ENCODE peak calls at places on chromosome 7, in five cellular contexts. Q is GM10248; I is choroid plexus epithelial cell; U is CD8-positive, alpha-beta T cell; B is type B pancreatic cell. C is an unnamed sample.

GRCh38 chr7:106448346-106448991 is 163.7 kb upstream of the NAMPT start:
- DNase-seq in Q (no peak), U (no peak), B (no peak), I (no peak), C (no peak)

GRCh38 chr7:37899712-37900247 is 16.8 kb downstream of the SFRP4 start:
- DNase-seq in Q (no peak), U (no peak), B (no peak), I (no peak), C (no peak)

GRCh38 chr7:78734626-78735025 is 718.8 kb downstream of the MAGI2 start:
- DNase-seq in B (no peak), U (no peak), Q (no peak), I (peak), C (no peak)

GRCh38 chr7:24500599-24501451 is 72.4 kb upstream of the PALS2 start:
- DNase-seq in I (no peak), U (no peak), Q (no peak), B (no peak), C (no peak)

GRCh38 chr7:74033372-74034311 is 5.7 kb downstream of the ELN start:
- DNase-seq in B (no peak), U (no peak), I (peak), Q (no peak), C (no peak)

GRCh38 chr7:31408120-31408729 is 67.7 kb upstream of the NEUROD6 start:
- DNase-seq in I (peak), B (no peak), U (no peak), Q (no peak), C (no peak)

GRCh38 chr7:1242129-1242572 is 9.5 kb downstream of the UNCX start:
- DNase-seq in B (no peak), I (no peak), Q (no peak), U (no peak), C (no peak)

GRCh38 chr7:107492875-107493274 is 23.0 kb downstream of the GPR22 start:
- DNase-seq in U (no peak), I (no peak), B (no peak), Q (no peak), C (no peak)

GRCh38 chr7:54785261-54785660 is 26.2 kb upstream of the SEC61G start:
- DNase-seq in B (no peak), U (no peak), Q (no peak), I (no peak), C (no peak)

GRCh38 chr7:116571037-116571436 is 46.2 kb downstream of the CAV1 start:
- DNase-seq in I (peak), B (no peak), U (no peak), Q (no peak), C (no peak)

GRCh38 chr7:17774248-17774647 is 166.0 kb downstream of the SNX13 start:
- DNase-seq in U (no peak), I (peak), B (no peak), Q (no peak), C (no peak)

GRCh38 chr7:110889363-110889762 is 201.6 kb upstream of the LRRN3 start:
- DNase-seq in Q (no peak), B (no peak), U (no peak), I (no peak), C (no peak)

GRCh38 chr7:31043035-31043434 is 9.1 kb upstream of the ADCYAP1R1 start:
- DNase-seq in B (no peak), I (no peak), U (no peak), Q (no peak), C (no peak)

GRCh38 chr7:131400833-131401593 is 73.3 kb downstream of the MKLN1 start:
- DNase-seq in U (no peak), B (no peak), Q (no peak), I (peak), C (no peak)

GRCh38 chr7:74373536-74373935 is 80.2 kb upstream of the GTF2IRD1 start:
- DNase-seq in I (no peak), Q (no peak), B (no peak), U (no peak), C (no peak)

GRCh38 chr7:156603004-156603403 is 37.6 kb upstream of the RNF32 start:
- DNase-seq in U (no peak), B (no peak), Q (no peak), I (no peak), C (no peak)

GRCh38 chr7:26428571-26428970 is 136.9 kb downstream of the SNX10 start:
- DNase-seq in B (no peak), I (no peak), U (no peak), Q (no peak), C (no peak)

GRCh38 chr7:26423436-26423835 is 131.8 kb downstream of the SNX10 start:
- DNase-seq in U (no peak), Q (no peak), I (no peak), B (no peak), C (no peak)

GRCh38 chr7:26422761-26423160 is 131.1 kb downstream of the SNX10 start:
- DNase-seq in Q (no peak), B (no peak), U (no peak), I (no peak), C (no peak)

GRCh38 chr7:26429168-26429567 is 137.5 kb downstream of the SNX10 start:
- DNase-seq in B (no peak), I (no peak), Q (no peak), U (no peak), C (no peak)

GRCh38 chr7:26426096-26426495 is 134.4 kb downstream of the SNX10 start:
- DNase-seq in B (no peak), U (no peak), I (no peak), Q (no peak), C (no peak)
- TF ChIP-seq CTCF in B (no peak), U (no peak), I (no peak), Q (no peak), C (no peak)

DNA sequence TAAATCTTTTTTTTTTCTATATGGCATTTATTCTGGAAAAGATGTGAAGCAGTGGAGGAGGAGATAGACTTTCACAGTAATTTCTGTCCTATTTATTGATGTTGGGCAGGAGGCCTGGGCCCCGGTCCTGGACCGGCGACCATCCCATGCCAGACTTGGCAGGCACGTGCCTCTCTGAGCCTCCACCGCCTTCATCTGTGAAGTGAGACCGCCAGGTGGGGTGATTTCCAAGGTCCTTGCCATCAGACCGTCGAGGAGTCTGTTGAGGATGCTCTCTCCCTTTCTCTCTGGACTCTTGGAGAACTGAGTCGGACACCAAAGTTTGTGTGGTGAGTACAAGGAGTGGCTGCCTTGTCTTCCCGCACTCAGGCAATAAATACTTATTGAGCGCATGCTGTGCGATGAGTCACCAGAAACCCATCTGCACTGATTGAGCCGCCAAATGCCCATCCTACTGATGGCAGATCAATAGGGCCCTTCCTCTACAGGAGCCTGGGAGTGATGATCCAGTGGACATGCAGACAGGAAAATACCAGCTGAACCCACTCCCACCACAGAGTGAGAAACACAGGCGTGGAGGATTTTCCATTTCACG is 11.3 kb upstream of the PRKAG2 start:
- DNase-seq in U (no peak), I (no peak), B (no peak), Q (no peak), C (no peak)
- TF ChIP-seq CTCF in U (no peak), I (no peak), B (no peak), Q (no peak), C (no peak)

GRCh38 chr7:128381161-128381821 is 19.8 kb upstream of the PRRT4 start:
- DNase-seq in Q (no peak), B (no peak), U (no peak), I (no peak), C (peak)
- TF ChIP-seq CTCF in Q (peak), B (peak), U (peak), I (peak), C (peak)

GRCh38 chr7:56107954-56108258 is 1.6 kb upstream of the CHCHD2 start:
- DNase-seq in B (no peak), I (no peak), U (no peak), Q (no peak), C (no peak)

GRCh38 chr7:56106108-56107073 is at the start of gene CHCHD2:
- DNase-seq in B (peak), U (peak), Q (peak), I (peak), C (peak)

GRCh38 chr7:56099653-56100052 is 6.6 kb downstream of the CHCHD2 start:
- DNase-seq in U (no peak), I (no peak), Q (no peak), B (no peak), C (no peak)

GRCh38 chr7:56110611-56111010 is 4.3 kb upstream of the CHCHD2 start:
- DNase-seq in B (no peak), Q (no peak), U (no peak), I (no peak), C (no peak)

DNA sequence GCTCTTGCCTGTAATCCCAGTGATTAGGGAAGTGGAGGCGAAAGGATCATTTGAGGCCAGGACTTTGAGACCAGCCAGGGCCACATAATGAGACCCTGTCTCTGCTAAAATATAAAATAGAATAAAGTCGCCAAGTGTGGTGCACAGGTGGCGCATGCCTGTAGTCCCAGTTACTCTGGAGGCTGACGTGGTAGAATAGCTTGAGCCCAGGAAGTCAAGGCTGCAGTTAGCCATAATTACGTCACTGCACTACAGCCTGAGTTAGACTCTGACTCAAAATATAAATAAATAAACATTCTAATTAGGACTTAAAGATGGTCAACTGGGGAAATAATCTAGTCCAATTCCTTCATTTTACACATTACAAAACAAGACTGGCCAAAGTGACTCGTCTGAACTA is 768 bp downstream of the CHCHD2 start:
- DNase-seq in Q (no peak), U (no peak), I (peak), B (no peak), C (no peak)
- TF ChIP-seq CTCF in Q (no peak), U (no peak), I (no peak), B (no peak), C (no peak)

DNA sequence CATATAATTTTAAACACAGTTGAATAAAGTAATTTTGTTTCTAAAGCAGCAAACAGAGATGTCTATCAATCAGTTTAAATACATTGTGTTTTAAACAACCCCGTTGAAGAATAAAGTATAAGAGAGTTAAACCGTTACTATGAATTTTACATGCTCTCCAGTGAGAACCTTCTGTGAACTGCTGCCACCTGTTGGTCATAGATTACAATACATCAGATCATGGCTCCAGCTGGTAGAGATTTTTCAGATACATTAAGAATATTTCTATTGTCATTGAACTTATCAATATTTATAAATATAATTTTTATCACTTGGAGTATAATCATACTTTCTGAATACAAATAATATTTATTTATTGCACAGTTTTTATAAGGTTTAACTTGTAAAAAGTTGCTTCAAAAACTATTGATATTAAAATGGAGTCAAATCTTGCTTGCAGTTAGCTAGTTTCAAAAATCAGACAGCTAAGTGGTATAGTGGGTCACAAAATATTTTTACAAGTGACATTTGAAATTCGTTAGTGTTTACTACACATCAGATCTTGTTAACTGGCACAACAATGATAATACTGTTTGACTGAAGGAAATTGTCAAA is 561.1 kb upstream of the PHF14 start:
- DNase-seq in U (no peak), I (peak), Q (peak), B (no peak), C (peak)
- TF ChIP-seq CTCF in U (peak), I (peak), Q (peak), B (peak), C (peak)

DNA sequence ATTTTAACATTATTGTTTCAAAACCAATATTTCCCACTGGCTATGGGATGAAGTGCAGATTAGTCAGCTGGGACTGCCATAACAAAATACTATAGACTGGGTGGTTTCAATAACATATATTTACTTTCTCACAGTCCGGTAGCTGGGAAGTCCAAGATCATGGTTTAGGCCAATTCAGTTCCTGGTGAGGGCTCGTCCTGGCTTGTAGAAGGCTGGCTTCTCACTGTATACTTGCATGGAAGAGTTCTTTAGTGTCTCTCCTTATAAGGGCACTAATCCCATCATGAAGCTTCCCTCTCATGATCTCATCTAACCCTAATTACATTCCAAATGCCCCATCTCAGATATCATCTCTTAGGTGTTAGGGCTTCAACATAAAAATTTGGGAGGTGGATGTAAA is 101.3 kb downstream of the CHRM2 start:
- DNase-seq in I (no peak), Q (no peak), U (no peak), B (no peak), C (no peak)
- TF ChIP-seq CTCF in I (no peak), Q (no peak), U (no peak), B (no peak), C (no peak)

C was measured in GM13976.